ENCODE peak calls at places on chromosomes 16 and 17, in ten cellular contexts. U is GM12878, N is adrenal gland, D is A549, Z is esophagus muscularis mucosa, I is body of pancreas, Q is endothelial cell of umbilical vein, Y is tibial nerve, W is K562, B is uterus. M is an unnamed sample.

GRCh38 chr16:74745926-74746325 is 28.7 kb downstream of the FA2H start:
- DNase-seq in N (no peak), Y (no peak), I (no peak), Z (no peak), W (no peak), D (no peak), Q (no peak), U (no peak), B (no peak), M (peak; percentile 61)

GRCh38 chr17:82787081-82787848 is 35.4 kb downstream of the TBCD start:
- DNase-seq in Q (no peak), D (no peak), Y (no peak), Z (no peak), I (no peak), N (no peak), U (no peak), W (no peak), B (no peak), M (no peak)

GRCh38 chr17:75109407-75110236 is at the start of gene ARMC7:
- DNase-seq in Y (peak; percentile 72), N (peak; percentile 89), Z (peak; percentile 95), W (peak; percentile 96), I (peak; percentile 93), D (peak; percentile 85), B (peak; percentile 84), U (no peak), Q (peak; percentile 81), M (peak; percentile 85)

GRCh38 chr16:56947604-56947995 is 14.2 kb upstream of the CETP start:
- DNase-seq in Q (no peak), Z (no peak), I (no peak), W (no peak), N (no peak), D (no peak), U (no peak), B (no peak), Y (no peak), M (no peak)

GRCh38 chr16:57528499-57529323 is 7.7 kb downstream of the CCDC102A start:
- DNase-seq in U (no peak), B (peak; percentile 16), I (peak; percentile 70), N (no peak), Z (no peak), Q (no peak), W (no peak), D (no peak), Y (no peak), M (no peak)

GRCh38 chr16:16021646-16021987 is 72.2 kb downstream of the ABCC1 start:
- DNase-seq in Z (no peak), I (no peak), W (no peak), Y (no peak), B (no peak), D (no peak), N (no peak), Q (no peak), U (no peak), M (no peak)

GRCh38 chr17:81018044-81018802 is 16.7 kb upstream of the BAIAP2 start:
- DNase-seq in B (peak; percentile 29), W (peak; percentile 92), U (peak; percentile 4), Q (peak; percentile 65), D (no peak), Z (no peak), N (no peak), Y (no peak), I (no peak), M (peak; percentile 64)

GRCh38 chr16:31010539-31010938 is at the start of gene STX1B:
- DNase-seq in W (no peak), Q (no peak), Y (no peak), U (no peak), Z (no peak), I (no peak), N (no peak), B (peak; percentile 43), D (no peak), M (peak; percentile 21)

GRCh38 chr17:1787301-1787902 is 25.5 kb downstream of the SERPINF1 start:
- DNase-seq in B (peak; percentile 92), Q (peak; percentile 88), W (peak; percentile 19), Z (no peak), U (no peak), I (peak; percentile 33), D (peak; percentile 87), N (peak; percentile 94), Y (no peak), M (no peak)

GRCh38 chr17:76949913-76950695 is 81.9 kb downstream of the MGAT5B start:
- DNase-seq in D (no peak), Q (no peak), Z (no peak), U (no peak), B (no peak), W (no peak), N (no peak), Y (no peak), I (no peak), M (no peak)

GRCh38 chr16:88345943-88346560 is 36.7 kb upstream of the ZNF469 start:
- DNase-seq in W (no peak), N (no peak), Q (no peak), Z (no peak), U (no peak), I (no peak), B (no peak), Y (no peak), D (no peak), M (no peak)

GRCh38 chr16:9836118-9836736 is 346.0 kb downstream of the GRIN2A start:
- DNase-seq in U (no peak), Y (no peak), D (no peak), Z (peak; percentile 12), I (peak; percentile 44), B (no peak), W (peak; percentile 25), N (peak; percentile 31), Q (peak; percentile 35), M (no peak)

GRCh38 chr16:70254965-70255286 is 3.2 kb upstream of the EXOSC6 start:
- DNase-seq in Z (no peak), B (no peak), D (no peak), Y (no peak), N (no peak), W (no peak), Q (no peak), U (no peak), I (no peak), M (no peak)

GRCh38 chr16:50688083-50688482 is 5.3 kb upstream of the NOD2 start:
- DNase-seq in I (no peak), N (no peak), Y (no peak), Q (no peak), B (no peak), D (no peak), W (no peak), Z (no peak), U (no peak), M (no peak)

GRCh38 chr17:6669479-6670212 is 18.1 kb downstream of the C17orf100 start:
- DNase-seq in I (no peak), N (no peak), B (no peak), Q (no peak), Y (no peak), W (no peak), D (peak; percentile 48), U (no peak), Z (no peak), M (no peak)

GRCh38 chr17:62644487-62645173 is 17.2 kb downstream of the MRC2 start:
- DNase-seq in U (no peak), Z (no peak), Q (no peak), Y (no peak), W (peak; percentile 72), I (no peak), N (no peak), B (no peak), D (peak; percentile 44), M (no peak)

GRCh38 chr17:33258291-33258690 is 34.8 kb downstream of the ASIC2 start:
- DNase-seq in B (no peak), D (no peak), Y (no peak), Q (no peak), U (no peak), N (no peak), I (no peak), W (no peak), Z (no peak), M (no peak)

DNA sequence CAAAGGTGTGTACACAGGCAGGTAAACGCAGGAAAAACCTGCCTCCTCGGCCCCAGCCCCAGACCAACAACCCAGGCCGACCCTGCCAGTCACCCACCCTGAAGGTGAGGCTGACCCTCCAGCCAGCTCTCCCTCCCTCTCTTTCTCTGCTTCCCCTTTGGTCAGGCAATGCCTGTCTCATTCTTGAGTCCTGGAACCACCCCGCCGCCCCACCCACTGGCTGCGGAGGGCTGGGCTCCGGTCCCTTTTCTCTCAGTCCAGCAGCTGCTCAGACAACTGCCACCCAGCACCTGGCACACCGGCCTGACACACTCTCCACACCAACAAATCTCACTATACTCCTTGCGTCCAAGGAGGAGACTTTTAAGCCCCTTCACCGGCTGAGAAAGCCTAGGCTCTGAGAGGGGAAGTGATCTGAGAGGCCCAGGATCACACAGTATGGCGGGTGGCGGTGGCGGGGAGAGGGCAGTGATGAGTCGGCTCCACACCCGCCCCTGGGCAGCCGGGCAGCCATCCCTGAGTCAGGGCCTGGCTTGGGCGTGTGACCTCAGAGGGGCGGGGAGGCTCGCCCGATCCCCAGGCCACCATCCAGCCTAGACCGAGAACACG is 687 bp downstream of the FLII start:
- DNase-seq in D (peak; percentile 87), Q (peak; percentile 65), Z (peak; percentile 97), N (peak; percentile 91), I (peak; percentile 75), B (peak; percentile 75), Y (peak; percentile 53), U (no peak), W (peak; percentile 60), M (peak; percentile 65)
- TF ChIP-seq POLR2A in D (no peak), Q (no peak), Z (no peak), N (peak; percentile 81), I (no peak), B (no peak), Y (no peak), U (peak; percentile 74), W (peak; percentile 49), M (peak; percentile 29)

GRCh38 chr17:27485711-27486495 is 29.7 kb downstream of the KSR1 start:
- DNase-seq in Y (no peak), B (no peak), U (no peak), D (no peak), N (no peak), Q (no peak), Z (no peak), W (no peak), I (no peak), M (no peak)
- H3K27ac ChIP-seq in Y (no peak overlapping the region), B (no peak overlapping the region), U (no peak overlapping the region), D (peak overlapping the region; percentile 8), N (no peak overlapping the region), Q (no peak overlapping the region), Z (no peak overlapping the region), W (no peak overlapping the region), I (no peak overlapping the region), M (no peak overlapping the region)

GRCh38 chr17:59154721-59155438 is at the start of gene SKA2:
- DNase-seq in Q (no peak), N (peak; percentile 98), I (peak; percentile 96), Y (peak; percentile 91), D (peak; percentile 100), B (peak; percentile 96), Z (peak; percentile 99), W (peak; percentile 99), U (peak; percentile 100), M (peak; percentile 96)
- TF ChIP-seq POLR2A in Q (no peak), N (peak; percentile 61), I (no peak), Y (no peak), D (peak; percentile 36), B (peak; percentile 16), Z (no peak), W (peak; percentile 84), U (no peak), M (peak; percentile 26)

DNA sequence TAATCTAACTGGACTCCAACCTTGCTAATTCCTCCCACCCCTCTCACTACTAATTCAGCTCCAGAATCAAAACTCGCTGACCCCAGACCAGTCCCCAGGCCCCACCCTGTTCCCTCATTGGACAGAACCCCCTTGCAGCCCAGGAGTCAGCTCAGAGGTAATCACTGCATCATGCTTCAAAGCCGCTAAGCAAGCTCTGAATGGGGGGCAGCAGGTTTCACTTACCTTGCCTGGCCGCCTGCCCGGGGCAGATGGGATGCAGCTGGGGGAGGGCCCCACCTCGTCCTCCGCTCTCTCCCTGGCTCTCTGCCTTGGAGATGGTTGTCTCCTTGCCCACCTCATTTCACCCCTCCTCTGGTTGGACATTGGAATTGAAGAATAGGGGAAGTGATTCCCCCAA is 4.8 kb upstream of the NGFR start:
- DNase-seq in B (no peak), W (no peak), Z (no peak), N (no peak), I (no peak), Y (no peak), D (no peak), U (no peak), Q (no peak), M (no peak)
- H3K27ac ChIP-seq in B (no peak overlapping the region), W (no peak overlapping the region), Z (no peak overlapping the region), N (no peak overlapping the region), I (no peak overlapping the region), Y (no peak overlapping the region), D (no peak overlapping the region), U (no peak overlapping the region), Q (no peak overlapping the region), M (no peak overlapping the region)

M was measured in Peyer's patch.